ENCODE peak calls at places on chromosome 3, in nine cellular contexts. U, V, N, I, L, Y, O, Z and D are unnamed samples.

GRCh38 chr3:31777887-31778286 is 203.2 kb downstream of the OSBPL10 start:
- DNase-seq in U (no peak), V (no peak), N (no peak), I (no peak), Z (no peak), O (no peak), Y (no peak), L (no peak), D (no peak)

GRCh38 chr3:102032491-102033383 is 183.4 kb downstream of the NFKBIZ start:
- DNase-seq in O (no peak), I (no peak), U (no peak), N (no peak), L (no peak), Z (no peak), Y (no peak), V (no peak), D (no peak)

GRCh38 chr3:161177996-161178395 is 43.1 kb upstream of the NMD3 start:
- DNase-seq in L (no peak), Y (no peak), N (no peak), V (no peak), I (no peak), O (no peak), U (no peak), Z (no peak), D (no peak)

GRCh38 chr3:115975353-115975752 is 352.0 kb downstream of the GAP43 start:
- DNase-seq in L (no peak), N (no peak), I (no peak), V (peak; percentile 12), Y (no peak), O (no peak), U (no peak), Z (no peak), D (no peak)

GRCh38 chr3:104564045-104564643 is 802.6 kb upstream of the ALCAM start:
- DNase-seq in L (peak; percentile 21), N (peak; percentile 38), O (no peak), Z (peak; percentile 53), V (peak; percentile 60), Y (no peak), I (peak; percentile 55), U (no peak), D (peak; percentile 61)

GRCh38 chr3:194323785-194324735 is 27.1 kb downstream of the CPN2 start:
- DNase-seq in V (peak; percentile 91), N (peak; percentile 60), L (peak; percentile 72), Y (peak; percentile 78), Z (no peak), I (no peak), O (peak; percentile 70), U (peak; percentile 91), D (no peak)

GRCh38 chr3:59247402-59247841 is 197.6 kb upstream of the CFAP20DC start:
- DNase-seq in L (no peak), U (no peak), O (no peak), I (no peak), V (no peak), Y (no peak), Z (no peak), N (no peak), D (no peak)

GRCh38 chr3:140505256-140505655 is 172.6 kb upstream of the TRIM42 start:
- DNase-seq in V (no peak), Y (no peak), I (peak; percentile 17), Z (no peak), L (no peak), N (no peak), O (no peak), U (no peak), D (no peak)

GRCh38 chr3:184031187-184031792 is at the start of gene HTR3D:
- DNase-seq in I (no peak), U (no peak), V (no peak), N (no peak), Y (no peak), L (no peak), Z (no peak), O (no peak), D (no peak)

GRCh38 chr3:98551754-98552153 is 20.0 kb downstream of the GPR15 start:
- DNase-seq in L (no peak), V (no peak), U (no peak), O (no peak), I (no peak), Y (no peak), Z (no peak), N (no peak), D (peak; percentile 82)

GRCh38 chr3:48018841-48019240 is 2.6 kb upstream of the MAP4 start:
- DNase-seq in Z (no peak), N (no peak), O (no peak), Y (no peak), I (no peak), U (no peak), L (no peak), V (peak; percentile 58), D (no peak)

GRCh38 chr3:57691411-57692133 is 1.3 kb downstream of the DENND6A start:
- DNase-seq in V (no peak), U (no peak), I (no peak), O (no peak), Y (no peak), L (no peak), N (peak; percentile 51), Z (no peak), D (peak; percentile 50)

GRCh38 chr3:57696861-57697321 is 4.0 kb upstream of the DENND6A start:
- DNase-seq in O (no peak), N (no peak), U (no peak), L (peak; percentile 25), Z (no peak), I (peak; percentile 31), V (no peak), Y (no peak), D (peak; percentile 53)

GRCh38 chr3:57689367-57690053 is 3.4 kb downstream of the DENND6A start:
- DNase-seq in O (no peak), Z (no peak), Y (no peak), I (no peak), N (no peak), U (no peak), V (no peak), L (no peak), D (no peak)

GRCh38 chr3:57694146-57694545 is 1.3 kb upstream of the DENND6A start:
- DNase-seq in U (no peak), L (no peak), Z (no peak), O (no peak), Y (peak; percentile 52), N (no peak), V (no peak), I (no peak), D (no peak)

GRCh38 chr3:57692404-57693191 is at the start of gene DENND6A:
- DNase-seq in O (peak; percentile 97), Y (peak; percentile 100), V (peak; percentile 95), I (peak; percentile 96), L (peak; percentile 93), Z (peak; percentile 92), U (peak; percentile 99), N (peak; percentile 95), D (peak; percentile 95)
- TF ChIP-seq POLR2A in O (peak; percentile 94), Y (peak; percentile 98), V (peak; percentile 69), I (peak; percentile 91), L (peak; percentile 91), Z (peak; percentile 94), U (peak; percentile 95), N (peak; percentile 99), D (peak; percentile 95)

DNA sequence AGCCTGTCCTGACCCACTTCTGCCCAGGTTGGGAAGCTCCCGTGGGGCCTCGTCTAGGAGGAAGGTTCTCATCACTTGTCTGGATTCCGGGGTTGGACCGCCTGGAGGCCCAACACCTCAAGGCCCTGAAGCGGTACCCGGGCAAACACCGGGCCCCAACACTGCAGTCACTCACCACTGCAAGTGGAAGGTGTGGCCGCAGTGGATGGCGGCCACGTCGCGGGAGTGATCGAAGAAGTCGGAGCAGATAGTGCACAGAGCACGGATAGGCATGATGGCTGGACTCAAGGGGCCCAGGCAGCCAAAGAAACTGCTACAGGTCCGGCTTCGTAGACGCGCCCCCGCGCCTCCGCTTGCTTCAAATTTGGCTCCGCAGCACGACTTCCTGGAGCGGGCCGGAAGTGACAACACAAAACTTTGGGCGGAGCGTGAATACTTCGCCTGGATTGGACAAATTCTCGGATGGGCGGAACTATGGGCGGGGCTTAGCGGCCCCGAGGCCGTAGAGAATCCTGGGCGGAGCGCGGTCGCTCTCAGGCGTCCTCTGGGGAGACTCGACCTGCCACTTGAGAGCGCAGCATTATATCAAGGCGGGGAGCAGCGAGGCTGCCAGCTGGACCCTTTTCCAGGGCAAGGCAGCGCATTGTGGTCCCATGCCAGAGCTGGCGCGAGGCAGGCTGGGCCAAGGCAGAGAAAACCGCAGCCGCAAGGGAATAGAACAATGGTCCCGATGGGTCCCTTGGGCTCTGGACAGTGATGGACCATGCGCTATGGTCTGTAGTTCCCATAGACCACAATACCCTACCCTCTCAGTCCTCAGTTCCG is at the start of gene TRAIP:
- DNase-seq in O (peak; percentile 96), Z (peak; percentile 87), N (peak; percentile 96), V (peak; percentile 89), L (peak; percentile 94), U (peak; percentile 95), Y (peak; percentile 91), I (peak; percentile 96), D (peak; percentile 98)
- TF ChIP-seq POLR2A in O (peak; percentile 54), Z (peak; percentile 16), N (peak; percentile 28), V (peak; percentile 62), L (no peak), U (peak; percentile 65), Y (no peak), I (peak; percentile 66), D (peak; percentile 82)

GRCh38 chr3:126476166-126476975 is 680 bp upstream of the ZXDC start:
- DNase-seq in O (no peak), I (peak; percentile 75), Z (peak; percentile 47), L (peak; percentile 73), V (peak; percentile 59), U (peak; percentile 79), Y (peak; percentile 90), N (peak; percentile 81), D (peak; percentile 87)
- TF ChIP-seq POLR2A in O (peak; percentile 68), I (peak; percentile 87), Z (peak; percentile 54), L (peak; percentile 58), V (peak; percentile 62), U (peak; percentile 40), Y (peak; percentile 39), N (peak; percentile 60), D (peak; percentile 4)

GRCh38 chr3:126390201-126390600 is 4.5 kb upstream of the CFAP100 start:
- DNase-seq in Z (no peak), Y (no peak), O (peak; percentile 41), N (no peak), V (no peak), U (no peak), L (no peak), I (no peak), D (no peak)

GRCh38 chr3:126391631-126392030 is 3.1 kb upstream of the CFAP100 start:
- DNase-seq in I (no peak), Z (no peak), Y (no peak), V (no peak), N (no peak), L (no peak), O (no peak), U (no peak), D (no peak)

GRCh38 chr3:126389792-126390142 is 4.9 kb upstream of the CFAP100 start:
- DNase-seq in L (no peak), Y (no peak), I (no peak), O (peak; percentile 47), U (no peak), N (no peak), V (no peak), Z (no peak), D (no peak)

GRCh38 chr3:126390751-126391150 is 4.0 kb upstream of the CFAP100 start:
- DNase-seq in U (no peak), Y (no peak), N (no peak), Z (no peak), O (peak; percentile 44), I (no peak), V (no peak), L (no peak), D (no peak)

GRCh38 chr3:126389112-126389791 is 5.5 kb upstream of the CFAP100 start:
- DNase-seq in Y (peak; percentile 96), N (peak; percentile 92), O (peak; percentile 82), I (peak; percentile 94), L (peak; percentile 94), V (peak; percentile 81), Z (peak; percentile 91), U (peak; percentile 93), D (peak; percentile 79)
- TF ChIP-seq POLR2A in Y (peak; percentile 68), N (peak; percentile 73), O (peak; percentile 34), I (peak; percentile 81), L (peak; percentile 77), V (no peak), Z (peak; percentile 88), U (peak; percentile 55), D (no peak)